ENCODE peak calls at places on chromosomes 7 and 10, in seven cellular contexts. A, J, C, M, U, R and V are unnamed samples. For H3K36me3, the result is how much of the 10 kb centered on the place peaks cover.

GRCh38 chr10:132715791-132716680 is 69.9 kb downstream of the NKX6-2 start:
- DNase-seq in A (no peak), C (no peak), M (no peak), R (no peak), U (no peak), J (no peak), V (no peak)

GRCh38 chr10:71004676-71005075 is 116.3 kb upstream of the PCBD1 start:
- DNase-seq in U (no peak), M (no peak), A (no peak), R (no peak), J (no peak), C (no peak), V (no peak)

GRCh38 chr10:86400705-86401587 is 34.4 kb upstream of the GRID1 start:
- DNase-seq in M (peak), R (peak), C (no peak), U (peak), A (peak), J (peak), V (no peak)

GRCh38 chr7:123643495-123644428 is 11.9 kb upstream of the LMOD2 start:
- DNase-seq in A (no peak), R (peak), C (no peak), J (peak), U (peak), M (peak), V (no peak)

GRCh38 chr10:68032113-68032512 is 43.0 kb downstream of the HERC4 start:
- DNase-seq in U (no peak), M (no peak), J (no peak), R (no peak), C (no peak), A (no peak), V (no peak)

GRCh38 chr10:132692311-132692710 is 93.6 kb downstream of the NKX6-2 start:
- DNase-seq in U (no peak), R (peak), C (no peak), M (no peak), A (no peak), J (no peak), V (no peak)

GRCh38 chr7:22387583-22387982 is 30.6 kb upstream of the RAPGEF5 start:
- DNase-seq in C (no peak), U (peak), J (no peak), M (no peak), R (peak), A (no peak), V (no peak)

GRCh38 chr10:28713626-28714352 is 36.5 kb downstream of the BAMBI start:
- DNase-seq in C (no peak), R (no peak), M (no peak), J (no peak), U (no peak), A (no peak), V (no peak)

GRCh38 chr10:50600831-50601466 is 22.8 kb downstream of the SGMS1 start:
- DNase-seq in C (no peak), J (peak), R (no peak), U (peak), A (no peak), M (no peak), V (no peak)

GRCh38 chr10:122140941-122141623 is 130.0 kb upstream of the BTBD16 start:
- DNase-seq in M (peak), R (peak), U (peak), A (no peak), C (no peak), J (peak), V (peak)

GRCh38 chr7:20191044-20191867 is 25.9 kb downstream of the MACC1 start:
- DNase-seq in M (no peak), J (no peak), A (no peak), C (no peak), U (no peak), R (no peak), V (no peak)

GRCh38 chr10:98528166-98528784 is 81.5 kb upstream of the HPS1 start:
- DNase-seq in R (no peak), A (no peak), M (no peak), C (no peak), J (peak), U (peak), V (no peak)

GRCh38 chr10:75982611-75983369 is 551.4 kb downstream of the LRMDA start:
- DNase-seq in R (peak), U (peak), J (peak), M (no peak), A (no peak), C (no peak), V (no peak)

GRCh38 chr7:100584677-100585510 is 1.0 kb downstream of the LRCH4 start:
- DNase-seq in C (peak), U (peak), J (peak), M (peak), A (no peak), R (peak), V (peak)

GRCh38 chr7:2042650-2043049 is 190.1 kb downstream of the MAD1L1 start:
- DNase-seq in C (no peak), A (no peak), U (no peak), R (no peak), J (no peak), M (no peak), V (no peak)

GRCh38 chr10:34102237-34102673 is 712.8 kb downstream of the PARD3 start:
- DNase-seq in U (peak), A (no peak), C (no peak), R (peak), M (no peak), J (no peak), V (no peak)
- H3K9ac ChIP-seq in U (peak), A (no peak), C (no peak), R (no peak), M (no peak), J (no peak), V (peak)

GRCh38 chr7:73647725-73648592 is 19.7 kb upstream of the VPS37D start:
- DNase-seq in A (no peak), U (peak), R (no peak), M (no peak), C (no peak), J (peak), V (no peak)
- TF ChIP-seq EZH2 in A (no peak), U (peak), R (peak), M (no peak), C (no peak), J (peak), V (peak)

DNA sequence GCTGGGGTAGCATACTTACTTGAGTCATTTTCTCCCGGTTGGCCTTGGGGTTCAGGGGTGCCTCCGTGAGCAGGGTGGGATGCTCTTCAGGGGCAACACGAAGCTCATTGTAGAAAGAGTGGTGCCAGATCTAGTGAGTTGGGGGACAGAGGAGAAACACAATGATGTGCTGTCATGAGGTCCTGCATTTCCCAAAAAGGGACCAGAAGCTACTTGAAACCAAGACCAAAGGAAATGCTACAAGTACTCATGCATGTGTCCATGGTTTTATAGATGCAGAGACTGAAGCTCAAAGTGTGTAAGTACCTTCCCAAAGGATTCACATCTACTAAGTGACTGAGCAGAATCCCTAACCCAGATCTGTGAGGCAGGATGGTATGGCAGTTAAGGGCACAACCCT is 8.8 kb downstream of the ACTA2 start:
- DNase-seq in C (no peak), J (no peak), M (no peak), A (no peak), R (no peak), U (no peak), V (no peak)
- H3K36me3 ChIP-seq in C (under half), J (under half), M (under half), A (under half), R (under half), U (under half), V (under half)

DNA sequence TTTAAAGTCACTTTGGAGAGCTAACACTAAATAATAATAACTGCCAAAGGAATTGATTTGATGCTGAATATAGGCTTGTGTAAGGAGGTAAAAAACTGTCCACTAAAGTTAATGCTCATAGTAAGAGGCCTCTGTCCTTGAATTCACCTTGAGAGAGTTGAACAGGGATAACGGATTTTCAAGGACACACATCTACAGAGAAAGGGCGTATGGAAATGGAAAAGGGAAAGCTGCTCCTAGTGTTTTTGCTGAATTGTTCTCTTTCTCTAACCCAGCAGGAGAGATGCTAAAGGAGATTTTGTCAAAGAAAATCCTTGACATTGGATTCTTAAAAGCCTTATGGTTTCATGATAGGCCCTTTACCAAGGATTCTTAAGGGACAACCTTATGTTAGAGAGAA is 290.7 kb upstream of the C7orf33 start:
- DNase-seq in A (no peak), M (no peak), U (no peak), J (no peak), R (no peak), C (no peak), V (no peak)
- H3K9ac ChIP-seq in A (no peak), M (no peak), U (no peak), J (no peak), R (no peak), C (no peak), V (no peak)

DNA sequence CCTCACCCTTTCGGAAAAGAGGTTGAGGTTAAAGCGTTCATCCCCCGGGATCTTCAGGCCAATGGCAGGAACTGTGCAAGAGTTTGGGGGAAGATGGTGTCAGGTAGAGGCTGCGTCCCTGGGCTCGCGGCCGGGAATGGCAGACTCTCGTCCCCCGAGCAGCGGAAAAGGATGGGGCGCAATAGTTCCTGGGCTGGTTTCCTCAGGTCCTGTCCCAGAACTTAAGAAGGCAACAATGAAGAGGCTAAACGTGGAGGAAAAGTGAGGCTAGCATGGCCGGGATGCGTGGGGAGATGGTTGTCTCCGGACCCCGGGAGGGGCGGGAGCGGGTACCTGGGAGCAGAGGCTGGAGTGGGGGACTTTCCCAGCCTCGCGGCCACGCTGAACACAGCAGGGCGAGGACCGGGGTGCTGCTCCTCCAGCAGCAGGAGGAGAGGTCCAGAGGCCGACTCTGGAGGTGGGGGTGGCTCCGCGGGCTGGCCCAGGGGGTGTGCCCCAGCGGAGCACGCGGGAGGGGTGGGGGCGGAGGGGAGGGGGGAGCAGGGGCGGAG is 872 bp downstream of the IRF5 start:
- DNase-seq in R (no peak), U (peak), J (no peak), C (no peak), A (peak), M (peak), V (no peak)
- TF ChIP-seq EZH2 in R (peak), U (no peak), J (no peak), C (no peak), A (no peak), M (no peak), V (no peak)